ENCODE peak calls at places on chromosome 11, in ten cellular contexts. D is prostate gland, Q is cardiac fibroblast, I is RWPE2, L is breast epithelium, T is epithelial cell of esophagus, A is brain microvascular endothelial cell, C is esophagus squamous epithelium, Y is type B pancreatic cell, Z is kidney. O is an unnamed sample.

GRCh38 chr11:5767056-5767455 is 13.0 kb downstream of the OR52N4 start:
- DNase-seq in I (no peak), Q (no peak), Z (no peak), Y (no peak), T (peak; percentile 44), D (no peak), C (no peak), L (no peak), A (no peak), O (no peak)

GRCh38 chr11:108912587-108912986 is 247.7 kb downstream of the DDX10 start:
- DNase-seq in Y (no peak), C (no peak), Q (peak; percentile 70), I (no peak), D (no peak), L (no peak), A (peak; percentile 74), Z (no peak), T (peak; percentile 70), O (no peak)

GRCh38 chr11:93477684-93478234 is 65.4 kb downstream of the SMCO4 start:
- DNase-seq in L (no peak), T (no peak), Q (no peak), D (no peak), C (no peak), Z (no peak), Y (no peak), A (no peak), I (no peak), O (no peak)

GRCh38 chr11:61892085-61892370 is 683 bp upstream of the FADS3 start:
- DNase-seq in D (no peak), T (no peak), I (no peak), Z (no peak), A (no peak), Y (no peak), Q (no peak), L (no peak), C (no peak), O (no peak)

GRCh38 chr11:2090172-2091111 is 48.7 kb downstream of the IGF2 start:
- DNase-seq in I (peak; percentile 42), C (no peak), Q (no peak), D (no peak), Y (no peak), Z (no peak), L (peak; percentile 39), T (no peak), A (no peak), O (no peak)

GRCh38 chr11:19279455-19279854 is 38.7 kb upstream of the E2F8 start:
- DNase-seq in D (no peak), I (no peak), Y (no peak), Z (no peak), T (no peak), L (no peak), Q (no peak), C (no peak), A (no peak), O (no peak)

GRCh38 chr11:17915500-17916143 is 97.2 kb downstream of the SERGEF start:
- DNase-seq in Y (no peak), C (no peak), I (no peak), T (no peak), Q (no peak), A (no peak), Z (no peak), D (no peak), L (no peak), O (no peak)

GRCh38 chr11:44992181-44992582 is 41.5 kb upstream of the TP53I11 start:
- DNase-seq in I (no peak), D (peak; percentile 67), Y (peak; percentile 45), C (no peak), L (no peak), T (no peak), Q (peak; percentile 13), Z (no peak), A (no peak), O (no peak)

GRCh38 chr11:111565111-111565720 is 24.7 kb downstream of the LAYN start:
- DNase-seq in Y (no peak), Q (peak; percentile 86), T (peak; percentile 80), I (no peak), C (no peak), D (peak; percentile 68), Z (no peak), L (peak; percentile 67), A (peak; percentile 79), O (peak; percentile 41)

GRCh38 chr11:48081151-48082010 is 101.0 kb downstream of the PTPRJ start:
- DNase-seq in A (peak; percentile 68), Y (no peak), I (no peak), D (peak; percentile 69), L (no peak), C (no peak), Z (peak; percentile 84), T (peak; percentile 34), Q (peak; percentile 88), O (no peak)

DNA sequence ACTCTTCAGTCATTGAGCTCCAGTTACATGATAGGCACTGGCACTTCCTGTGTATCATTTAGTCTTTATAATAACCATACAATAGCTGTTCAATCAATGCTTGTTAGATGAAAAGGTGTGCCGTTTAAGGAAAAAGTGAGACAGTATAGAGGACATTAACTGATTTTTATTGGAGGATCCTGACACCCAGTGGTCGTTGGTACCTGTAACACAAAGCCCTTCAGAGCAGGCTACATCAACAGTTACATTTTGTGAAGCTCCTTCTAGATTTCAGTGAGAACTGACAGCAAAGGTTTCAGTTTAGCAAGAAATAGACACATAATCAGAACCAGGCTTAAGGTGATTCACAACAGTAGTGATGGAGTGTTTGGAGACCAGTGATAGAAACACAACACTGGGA is 44.2 kb downstream of the CCDC81 start:
- DNase-seq in Z (no peak), C (no peak), A (no peak), D (no peak), L (no peak), I (no peak), Q (peak; percentile 24), T (peak; percentile 50), Y (no peak), O (no peak)
- TF ChIP-seq CTCF in Z (peak; percentile 5), C (no peak), A (peak; percentile 47), D (no peak), L (no peak), I (peak; percentile 50), Q (peak; percentile 12), T (peak; percentile 42), Y (peak; percentile 50), O (peak; percentile 16)

GRCh38 chr11:35485656-35486318 is 39.6 kb downstream of the PAMR1 start:
- DNase-seq in D (peak; percentile 69), Q (peak; percentile 85), T (peak; percentile 70), Y (peak; percentile 87), A (peak; percentile 85), C (no peak), Z (peak; percentile 83), L (peak; percentile 72), I (no peak), O (peak; percentile 74)

GRCh38 chr11:35486934-35487333 is 38.5 kb downstream of the PAMR1 start:
- DNase-seq in Z (no peak), Y (no peak), Q (no peak), L (no peak), D (no peak), I (no peak), T (no peak), A (no peak), C (no peak), O (no peak)

GRCh38 chr11:35488117-35488516 is 37.3 kb downstream of the PAMR1 start:
- DNase-seq in T (no peak), A (no peak), Y (no peak), D (no peak), Q (peak; percentile 39), Z (no peak), I (no peak), C (no peak), L (no peak), O (no peak)

GRCh38 chr11:35486446-35486845 is 39.0 kb downstream of the PAMR1 start:
- DNase-seq in T (no peak), C (no peak), L (no peak), D (no peak), Z (no peak), Y (no peak), I (no peak), Q (peak; percentile 18), A (no peak), O (no peak)

DNA sequence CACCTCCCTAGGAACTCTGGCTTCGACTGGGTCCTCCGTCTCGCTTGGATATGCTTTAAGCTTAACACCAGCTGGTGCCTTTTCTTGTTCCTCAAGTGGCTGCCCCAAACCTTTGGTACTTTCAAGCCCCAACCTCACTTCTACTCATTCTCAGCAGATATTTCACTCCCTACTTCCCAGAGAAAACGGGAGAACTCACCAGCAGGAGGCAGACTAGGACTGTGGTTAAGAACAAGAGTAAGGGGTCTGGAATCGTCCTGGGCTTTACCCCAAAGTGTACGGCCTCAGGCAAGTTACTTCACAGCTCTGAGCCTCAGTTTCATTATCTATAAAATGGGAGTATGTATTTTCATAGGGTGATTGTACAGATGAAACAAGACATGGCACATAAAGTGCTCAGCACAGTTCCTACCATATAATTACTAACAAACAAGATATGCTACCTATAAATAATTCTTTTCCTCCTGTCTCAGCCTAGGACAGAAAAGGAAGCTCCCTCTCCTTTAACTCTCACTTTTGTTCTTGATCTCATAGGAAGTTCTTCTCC is 37.8 kb downstream of the PAMR1 start:
- DNase-seq in C (no peak), D (no peak), Z (no peak), A (peak; percentile 60), Y (no peak), I (no peak), Q (peak; percentile 80), T (peak; percentile 40), L (no peak), O (peak; percentile 23)
- TF ChIP-seq CTCF in C (no peak), D (no peak), Z (no peak), A (peak; percentile 82), Y (peak; percentile 72), I (peak; percentile 48), Q (peak; percentile 61), T (peak; percentile 51), L (no peak), O (peak; percentile 56)

DNA sequence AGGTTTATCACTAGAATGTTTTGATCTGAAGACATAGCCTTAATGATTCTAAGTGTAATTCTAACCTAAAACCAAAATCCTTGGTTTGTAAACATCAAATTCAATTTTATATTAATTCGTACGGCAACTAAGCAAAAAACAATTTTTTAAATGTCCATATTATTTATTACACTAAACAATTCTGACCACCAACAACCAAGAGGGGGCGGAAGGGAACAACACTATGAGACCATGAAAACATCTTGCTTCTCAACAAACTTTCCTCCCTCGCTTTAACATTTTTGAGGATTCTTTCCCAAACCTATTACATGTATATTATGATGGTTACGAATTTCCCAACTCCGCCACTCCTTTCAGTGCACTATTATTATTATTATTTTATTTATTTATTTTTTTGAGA is 6.5 kb upstream of the UCP2 start:
- DNase-seq in L (no peak), Q (no peak), C (no peak), Y (no peak), I (no peak), A (no peak), D (no peak), T (no peak), Z (no peak), O (no peak)
- TF ChIP-seq CTCF in L (no peak), Q (no peak), C (no peak), Y (no peak), I (peak; percentile 8), A (peak; percentile 20), D (no peak), T (no peak), Z (no peak), O (no peak)

DNA sequence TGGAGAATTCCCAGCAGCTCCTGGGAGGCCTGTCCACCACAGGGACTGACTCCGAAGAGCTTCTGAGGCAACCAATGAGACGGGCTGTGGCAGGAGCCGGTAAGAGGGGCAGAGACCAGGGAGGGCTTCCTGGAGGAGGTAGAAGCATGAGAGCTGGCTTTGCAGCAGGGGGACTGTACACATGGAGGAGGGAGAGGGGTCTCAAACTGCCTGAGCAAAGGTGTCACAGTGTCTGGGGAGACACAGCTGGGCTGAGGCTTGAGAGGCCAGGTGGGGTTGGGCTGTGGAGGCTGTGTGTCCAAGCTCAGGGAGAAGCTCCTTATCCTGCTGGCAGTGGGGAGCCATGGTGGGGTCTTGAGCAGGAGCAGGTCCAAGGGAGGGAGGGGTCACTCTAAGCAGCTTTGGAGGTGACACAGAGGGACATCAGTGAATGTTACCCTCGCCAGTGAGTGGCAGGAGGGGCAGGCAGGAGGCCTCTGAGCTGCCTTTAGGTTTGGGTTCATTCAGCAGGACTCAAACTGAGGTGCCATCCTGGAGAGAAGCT is 4.6 kb upstream of the RHOD start:
- DNase-seq in Y (no peak), Q (no peak), A (no peak), Z (no peak), C (no peak), I (no peak), L (no peak), D (no peak), T (no peak), O (no peak)
- TF ChIP-seq CTCF in Y (no peak), Q (no peak), A (no peak), Z (no peak), C (no peak), I (no peak), L (no peak), D (no peak), T (no peak), O (no peak)